ENCODE peak calls at places on chromosomes 16 and 17, in six cellular contexts. A is fibroblast of lung, U is tibial nerve, L is spleen, R is K562, X is ovary. K is an unnamed sample. For H3K4me1, the result is how much of the 10 kb centered on the place peaks cover.

GRCh38 chr17:9833922-9834321 is 8.2 kb downstream of the GLP2R start:
- DNase-seq in A (no peak), U (no peak), L (no peak), R (no peak), X (no peak), K (no peak)

GRCh38 chr17:79916991-79917901 is 78.0 kb upstream of the CBX4 start:
- DNase-seq in A (no peak), U (no peak), L (peak), R (no peak), X (no peak), K (no peak)

GRCh38 chr16:53726625-53727024 is 22.7 kb downstream of the FTO start:
- DNase-seq in A (no peak), U (no peak), L (no peak), R (no peak), X (no peak), K (no peak)

GRCh38 chr17:49434821-49435581 is 20.3 kb upstream of the PHB1 start:
- DNase-seq in A (peak), U (peak), L (no peak), R (peak), X (no peak), K (peak)

GRCh38 chr16:22189473-22190168 is 16.5 kb upstream of the EEF2K start:
- DNase-seq in A (peak), U (peak), L (peak), R (no peak), X (peak), K (peak)

GRCh38 chr16:79253100-79253631 is 347.4 kb downstream of the MAF start:
- DNase-seq in A (no peak), U (peak), L (no peak), R (no peak), X (peak), K (peak)

GRCh38 chr17:49729074-49729473 is 21.3 kb upstream of the SLC35B1 start:
- DNase-seq in A (no peak), U (no peak), L (no peak), R (no peak), X (no peak), K (no peak)

GRCh38 chr17:39835038-39835786 is 28.9 kb downstream of the IKZF3 start:
- DNase-seq in A (no peak), U (no peak), L (no peak), R (no peak), X (no peak), K (no peak)

GRCh38 chr17:67374329-67375053 is 2.6 kb upstream of the PITPNC1 start:
- DNase-seq in A (peak), U (peak), L (peak), R (peak), X (peak), K (peak)

GRCh38 chr16:551210-551609 is 9.0 kb upstream of the PRR35 start:
- DNase-seq in A (no peak), U (no peak), L (no peak), R (no peak), X (no peak), K (no peak)

GRCh38 chr16:4260360-4260759 is 12.5 kb downstream of the TFAP4 start:
- DNase-seq in A (no peak), U (no peak), L (no peak), R (no peak), X (peak), K (peak)

GRCh38 chr16:50281391-50282009 is 15.1 kb downstream of the ADCY7 start:
- DNase-seq in A (no peak), U (no peak), L (peak), R (no peak), X (no peak), K (no peak)

GRCh38 chr16:69463876-69464275 is 39.5 kb downstream of the CYB5B start:
- DNase-seq in A (no peak), U (no peak), L (no peak), R (no peak), X (no peak), K (no peak)

GRCh38 chr16:64392456-64392855 is 729.4 kb downstream of the CDH11 start:
- DNase-seq in A (no peak), U (no peak), L (no peak), R (no peak), X (no peak), K (no peak)

GRCh38 chr17:31743767-31744166 is 115.3 kb downstream of the COPRS start:
- DNase-seq in A (peak), U (no peak), L (no peak), R (no peak), X (no peak), K (no peak)

GRCh38 chr16:56729736-56730662 is at the start of gene NUP93:
- DNase-seq in A (peak), U (peak), L (peak), R (peak), X (peak), K (peak)

GRCh38 chr17:65850486-65850885 is 289.0 kb upstream of the AXIN2 start:
- DNase-seq in A (no peak), U (no peak), L (no peak), R (no peak), X (no peak), K (no peak)

GRCh38 chr16:8717892-8718400 is 43.5 kb downstream of the ABAT start:
- DNase-seq in A (no peak), U (no peak), L (no peak), R (no peak), X (no peak), K (no peak)

GRCh38 chr16:11361751-11362742 is 16.8 kb downstream of the RMI2 start:
- DNase-seq in A (no peak), U (no peak), L (peak), R (no peak), X (no peak), K (no peak)

GRCh38 chr17:40922239-40922638 is 15.2 kb downstream of the KRT23 start:
- DNase-seq in A (peak), U (peak), L (no peak), R (no peak), X (no peak), K (peak)

GRCh38 chr16:11429113-11429512 is 83.9 kb downstream of the RMI2 start:
- DNase-seq in A (no peak), U (no peak), L (peak), R (no peak), X (no peak), K (no peak)

GRCh38 chr17:8187517-8188407 is 2.2 kb downstream of the BORCS6 start:
- DNase-seq in A (peak), U (peak), L (peak), R (peak), X (peak), K (peak)

GRCh38 chr17:8186787-8187516 is 3.0 kb downstream of the BORCS6 start:
- DNase-seq in A (peak), U (peak), L (peak), R (peak), X (peak), K (peak)

GRCh38 chr17:8189041-8189710 is 804 bp downstream of the BORCS6 start:
- DNase-seq in A (peak), U (no peak), L (peak), R (no peak), X (peak), K (peak)

GRCh38 chr17:8189711-8190477 is at the start of gene BORCS6:
- DNase-seq in A (peak), U (peak), L (peak), R (peak), X (peak), K (peak)

DNA sequence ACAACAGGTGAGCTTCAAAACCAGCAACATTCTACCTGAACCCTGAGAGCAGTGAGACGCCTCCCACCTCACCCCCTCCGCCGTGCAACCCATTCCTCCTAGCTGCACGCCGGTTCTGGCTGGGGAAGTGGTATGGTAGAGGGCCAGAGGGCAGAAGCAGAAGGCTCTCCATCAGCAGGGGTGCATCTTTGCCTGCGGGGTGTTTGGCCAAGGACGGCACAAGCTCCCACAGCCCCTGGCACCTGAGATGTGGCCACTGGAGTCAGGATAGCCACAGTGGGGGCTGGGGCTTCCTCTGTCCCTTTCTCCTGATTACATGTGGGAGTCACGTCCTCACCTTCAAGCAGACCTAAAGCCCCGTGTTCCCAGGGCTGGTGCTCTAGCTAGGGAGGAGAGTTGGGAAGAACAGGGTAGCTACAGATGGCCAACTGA is 1.6 kb downstream of the BORCS6 start:
- DNase-seq in A (no peak), U (no peak), L (peak), R (no peak), X (peak), K (no peak)
- TF ChIP-seq CTCF in A (no peak), U (no peak), L (no peak), R (no peak), X (no peak), K (no peak)

GRCh38 chr17:75326587-75326955 is 37.3 kb upstream of the SLC25A19 start:
- DNase-seq in A (no peak), U (no peak), L (no peak), R (no peak), X (no peak), K (no peak)

GRCh38 chr17:75325348-75325747 is 36.1 kb upstream of the SLC25A19 start:
- DNase-seq in A (no peak), U (no peak), L (peak), R (no peak), X (no peak), K (no peak)

GRCh38 chr17:75331671-75332070 is 42.4 kb upstream of the SLC25A19 start:
- DNase-seq in A (no peak), U (no peak), L (no peak), R (no peak), X (no peak), K (no peak)

GRCh38 chr17:75325827-75326586 is 36.8 kb upstream of the SLC25A19 start:
- DNase-seq in A (peak), U (no peak), L (peak), R (peak), X (no peak), K (no peak)

GRCh38 chr17:75327757-75328156 is 38.5 kb upstream of the SLC25A19 start:
- DNase-seq in A (no peak), U (no peak), L (no peak), R (no peak), X (no peak), K (no peak)
- H3K4me1 ChIP-seq in A (under half), U (under half), L (half or more), R (under half), X (under half), K (under half)

GRCh38 chr16:72429566-72430160 is 257.7 kb upstream of the PMFBP1 start:
- DNase-seq in A (no peak), U (no peak), L (no peak), R (no peak), X (no peak), K (no peak)
- TF ChIP-seq CTCF in A (no peak), U (no peak), L (no peak), R (no peak), X (no peak), K (no peak)

DNA sequence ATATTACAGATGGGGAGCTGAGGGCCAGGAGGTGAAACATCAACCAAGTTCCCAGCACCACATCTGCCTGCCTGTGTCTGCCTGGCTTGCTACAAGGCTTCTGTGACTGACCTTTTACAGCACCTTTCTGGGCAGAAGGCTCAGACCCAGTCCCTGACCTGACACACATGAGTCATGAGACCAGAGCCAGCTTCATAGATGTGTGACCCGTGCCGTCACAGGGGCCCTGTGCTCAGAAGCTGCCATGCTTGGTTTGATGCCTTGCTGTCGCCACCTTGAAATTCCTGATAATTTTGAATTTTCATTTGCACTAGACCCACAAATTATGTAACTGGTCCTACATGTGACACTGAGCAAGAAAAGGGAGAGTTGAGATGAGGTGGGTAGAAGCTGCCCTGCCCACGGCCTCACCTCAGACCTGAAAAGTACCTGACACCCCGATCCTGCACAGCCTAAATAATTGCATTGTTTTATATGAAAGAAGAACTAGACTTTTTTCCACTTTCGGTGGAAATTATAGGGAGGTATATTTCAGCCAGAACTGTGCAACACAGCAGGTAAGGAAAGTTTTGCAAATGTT is 13.3 kb upstream of the PECAM1 start:
- DNase-seq in A (no peak), U (no peak), L (no peak), R (no peak), X (no peak), K (no peak)
- H3K4me1 ChIP-seq in A (under half), U (under half), L (half or more), R (under half), X (under half), K (under half)